ENCODE peak calls at places on chromosomes 7 and 10, in ten cellular contexts. One of them, this sample, is unnamed.

GRCh38 chr10:117216611-117217195 is 19.4 kb downstream of the KCNK18 start:
- DNase-seq in CD4-positive, alpha-beta T cell: peak; percentile 62
- DNase-seq in spleen: peak; percentile 95
- DNase-seq in mammary epithelial cell: peak; percentile 59
- DNase-seq in DND-41: peak; percentile 10
- DNase-seq in lower lobe of right lung: peak; percentile 84
- DNase-seq in uterus: peak; percentile 35
- DNase-seq in cardiac muscle cell: peak; percentile 73
- DNase-seq in CD8-positive, alpha-beta T cell: peak; percentile 69
- DNase-seq in Peyer's patch: peak; percentile 81
- DNase-seq in this sample: no peak

GRCh38 chr10:418894-419293 is 270.6 kb downstream of the DIP2C start:
- DNase-seq in CD4-positive, alpha-beta T cell: no peak
- DNase-seq in uterus: no peak
- DNase-seq in lower lobe of right lung: no peak
- DNase-seq in Peyer's patch: no peak
- DNase-seq in cardiac muscle cell: no peak
- DNase-seq in spleen: no peak
- DNase-seq in mammary epithelial cell: no peak
- DNase-seq in CD8-positive, alpha-beta T cell: no peak
- DNase-seq in DND-41: no peak
- DNase-seq in this sample: no peak

GRCh38 chr10:50417486-50417905 is 166.2 kb upstream of the ASAH2 start:
- DNase-seq in lower lobe of right lung: no peak
- DNase-seq in spleen: no peak
- DNase-seq in cardiac muscle cell: no peak
- DNase-seq in Peyer's patch: no peak
- DNase-seq in CD4-positive, alpha-beta T cell: no peak
- DNase-seq in DND-41: no peak
- DNase-seq in uterus: no peak
- DNase-seq in CD8-positive, alpha-beta T cell: no peak
- DNase-seq in mammary epithelial cell: no peak
- DNase-seq in this sample: no peak

GRCh38 chr10:119715628-119716505 is 10.0 kb upstream of the INPP5F start:
- DNase-seq in lower lobe of right lung: no peak
- DNase-seq in spleen: no peak
- DNase-seq in DND-41: no peak
- DNase-seq in CD8-positive, alpha-beta T cell: no peak
- DNase-seq in mammary epithelial cell: no peak
- DNase-seq in cardiac muscle cell: peak; percentile 34
- DNase-seq in uterus: no peak
- DNase-seq in CD4-positive, alpha-beta T cell: no peak
- DNase-seq in Peyer's patch: no peak
- DNase-seq in this sample: no peak

GRCh38 chr10:28627102-28627501 is 50.2 kb upstream of the BAMBI start:
- DNase-seq in uterus: no peak
- DNase-seq in Peyer's patch: no peak
- DNase-seq in cardiac muscle cell: peak; percentile 41
- DNase-seq in CD8-positive, alpha-beta T cell: no peak
- DNase-seq in mammary epithelial cell: no peak
- DNase-seq in lower lobe of right lung: no peak
- DNase-seq in CD4-positive, alpha-beta T cell: no peak
- DNase-seq in spleen: no peak
- DNase-seq in DND-41: no peak
- DNase-seq in this sample: no peak

GRCh38 chr7:154795014-154795413 is 207.9 kb downstream of the PAXIP1 start:
- DNase-seq in uterus: no peak
- DNase-seq in CD4-positive, alpha-beta T cell: no peak
- DNase-seq in DND-41: no peak
- DNase-seq in lower lobe of right lung: no peak
- DNase-seq in CD8-positive, alpha-beta T cell: no peak
- DNase-seq in mammary epithelial cell: no peak
- DNase-seq in cardiac muscle cell: no peak
- DNase-seq in spleen: no peak
- DNase-seq in Peyer's patch: no peak
- DNase-seq in this sample: no peak

GRCh38 chr10:33746878-33747277 is 412.4 kb upstream of the NRP1 start:
- DNase-seq in DND-41: no peak
- DNase-seq in lower lobe of right lung: no peak
- DNase-seq in CD8-positive, alpha-beta T cell: no peak
- DNase-seq in spleen: no peak
- DNase-seq in cardiac muscle cell: peak; percentile 24
- DNase-seq in Peyer's patch: no peak
- DNase-seq in uterus: no peak
- DNase-seq in mammary epithelial cell: peak; percentile 63
- DNase-seq in CD4-positive, alpha-beta T cell: no peak
- DNase-seq in this sample: no peak

GRCh38 chr7:43164757-43165156 is 52.3 kb downstream of the HECW1 start:
- DNase-seq in cardiac muscle cell: peak; percentile 86
- DNase-seq in DND-41: no peak
- DNase-seq in lower lobe of right lung: no peak
- DNase-seq in Peyer's patch: no peak
- DNase-seq in CD8-positive, alpha-beta T cell: no peak
- DNase-seq in mammary epithelial cell: peak; percentile 99
- DNase-seq in spleen: no peak
- DNase-seq in uterus: no peak
- DNase-seq in CD4-positive, alpha-beta T cell: no peak
- DNase-seq in this sample: no peak

GRCh38 chr7:142323706-142324105 is 65.8 kb upstream of the PRSS58 start:
- DNase-seq in DND-41: peak; percentile 80
- DNase-seq in mammary epithelial cell: peak; percentile 9
- DNase-seq in CD4-positive, alpha-beta T cell: peak; percentile 49
- DNase-seq in cardiac muscle cell: peak; percentile 8
- DNase-seq in spleen: no peak
- DNase-seq in lower lobe of right lung: no peak
- DNase-seq in uterus: no peak
- DNase-seq in Peyer's patch: peak; percentile 58
- DNase-seq in CD8-positive, alpha-beta T cell: peak; percentile 49
- DNase-seq in this sample: no peak

GRCh38 chr10:13983035-13983434 is 347.7 kb downstream of the FRMD4A start:
- DNase-seq in cardiac muscle cell: no peak
- DNase-seq in Peyer's patch: no peak
- DNase-seq in mammary epithelial cell: no peak
- DNase-seq in CD4-positive, alpha-beta T cell: no peak
- DNase-seq in uterus: no peak
- DNase-seq in lower lobe of right lung: no peak
- DNase-seq in DND-41: no peak
- DNase-seq in spleen: no peak
- DNase-seq in CD8-positive, alpha-beta T cell: no peak
- DNase-seq in this sample: no peak

GRCh38 chr7:2872296-2872874 is 28.3 kb upstream of the GNA12 start:
- DNase-seq in cardiac muscle cell: no peak
- DNase-seq in Peyer's patch: no peak
- DNase-seq in CD4-positive, alpha-beta T cell: no peak
- DNase-seq in spleen: no peak
- DNase-seq in CD8-positive, alpha-beta T cell: no peak
- DNase-seq in uterus: no peak
- DNase-seq in lower lobe of right lung: no peak
- DNase-seq in DND-41: no peak
- DNase-seq in mammary epithelial cell: no peak
- DNase-seq in this sample: no peak

GRCh38 chr7:25122373-25122772 is 2.7 kb downstream of the CYCS start:
- DNase-seq in Peyer's patch: no peak
- DNase-seq in spleen: no peak
- DNase-seq in lower lobe of right lung: no peak
- DNase-seq in DND-41: no peak
- DNase-seq in CD8-positive, alpha-beta T cell: no peak
- DNase-seq in CD4-positive, alpha-beta T cell: no peak
- DNase-seq in cardiac muscle cell: no peak
- DNase-seq in mammary epithelial cell: no peak
- DNase-seq in uterus: no peak
- DNase-seq in this sample: no peak

GRCh38 chr10:27369832-27370231 is 129.2 kb upstream of the ACBD5 start:
- DNase-seq in lower lobe of right lung: no peak
- DNase-seq in mammary epithelial cell: no peak
- DNase-seq in cardiac muscle cell: peak; percentile 12
- DNase-seq in Peyer's patch: no peak
- DNase-seq in uterus: no peak
- DNase-seq in spleen: no peak
- DNase-seq in DND-41: no peak
- DNase-seq in CD8-positive, alpha-beta T cell: no peak
- DNase-seq in CD4-positive, alpha-beta T cell: no peak
- DNase-seq in this sample: no peak
- TF ChIP-seq CTCF in lower lobe of right lung: no peak
- TF ChIP-seq CTCF in mammary epithelial cell: peak; percentile 23
- TF ChIP-seq CTCF in cardiac muscle cell: no peak
- TF ChIP-seq CTCF in Peyer's patch: no peak
- TF ChIP-seq CTCF in uterus: no peak
- TF ChIP-seq CTCF in spleen: no peak
- TF ChIP-seq CTCF in DND-41: peak; percentile 32
- TF ChIP-seq CTCF in CD8-positive, alpha-beta T cell: no peak
- TF ChIP-seq CTCF in CD4-positive, alpha-beta T cell: peak; percentile 32
- TF ChIP-seq CTCF in this sample: peak; percentile 62

GRCh38 chr7:73342645-73343044 is 14.7 kb downstream of the FKBP6 start:
- DNase-seq in lower lobe of right lung: no peak
- DNase-seq in DND-41: no peak
- DNase-seq in Peyer's patch: no peak
- DNase-seq in spleen: peak; percentile 42
- DNase-seq in mammary epithelial cell: peak; percentile 38
- DNase-seq in CD8-positive, alpha-beta T cell: no peak
- DNase-seq in uterus: peak; percentile 25
- DNase-seq in cardiac muscle cell: peak; percentile 80
- DNase-seq in CD4-positive, alpha-beta T cell: no peak
- DNase-seq in this sample: no peak

GRCh38 chr7:73343671-73344380 is 15.9 kb downstream of the FKBP6 start:
- DNase-seq in uterus: no peak
- DNase-seq in lower lobe of right lung: no peak
- DNase-seq in mammary epithelial cell: no peak
- DNase-seq in cardiac muscle cell: no peak
- DNase-seq in CD4-positive, alpha-beta T cell: no peak
- DNase-seq in DND-41: no peak
- DNase-seq in spleen: no peak
- DNase-seq in CD8-positive, alpha-beta T cell: no peak
- DNase-seq in Peyer's patch: no peak
- DNase-seq in this sample: no peak

GRCh38 chr7:73340514-73340913 is 12.6 kb downstream of the FKBP6 start:
- DNase-seq in CD4-positive, alpha-beta T cell: no peak
- DNase-seq in CD8-positive, alpha-beta T cell: no peak
- DNase-seq in lower lobe of right lung: no peak
- DNase-seq in mammary epithelial cell: no peak
- DNase-seq in DND-41: no peak
- DNase-seq in spleen: peak; percentile 22
- DNase-seq in cardiac muscle cell: no peak
- DNase-seq in uterus: no peak
- DNase-seq in Peyer's patch: no peak
- DNase-seq in this sample: no peak

GRCh38 chr7:73338321-73338720 is 10.4 kb downstream of the FKBP6 start:
- DNase-seq in uterus: no peak
- DNase-seq in CD8-positive, alpha-beta T cell: no peak
- DNase-seq in CD4-positive, alpha-beta T cell: no peak
- DNase-seq in mammary epithelial cell: no peak
- DNase-seq in lower lobe of right lung: no peak
- DNase-seq in spleen: no peak
- DNase-seq in cardiac muscle cell: peak; percentile 87
- DNase-seq in DND-41: no peak
- DNase-seq in Peyer's patch: no peak
- DNase-seq in this sample: no peak

GRCh38 chr7:73341877-73342276 is 13.9 kb downstream of the FKBP6 start:
- DNase-seq in CD8-positive, alpha-beta T cell: no peak
- DNase-seq in mammary epithelial cell: peak; percentile 62
- DNase-seq in lower lobe of right lung: no peak
- DNase-seq in DND-41: no peak
- DNase-seq in CD4-positive, alpha-beta T cell: no peak
- DNase-seq in Peyer's patch: no peak
- DNase-seq in spleen: peak; percentile 11
- DNase-seq in cardiac muscle cell: peak; percentile 84
- DNase-seq in uterus: no peak
- DNase-seq in this sample: no peak
- H3K27ac ChIP-seq in CD8-positive, alpha-beta T cell: no peak overlapping the region
- H3K27ac ChIP-seq in mammary epithelial cell: no peak overlapping the region
- H3K27ac ChIP-seq in lower lobe of right lung: no peak overlapping the region
- H3K27ac ChIP-seq in DND-41: no peak overlapping the region
- H3K27ac ChIP-seq in CD4-positive, alpha-beta T cell: no peak overlapping the region
- H3K27ac ChIP-seq in Peyer's patch: no peak overlapping the region
- H3K27ac ChIP-seq in spleen: no peak overlapping the region
- H3K27ac ChIP-seq in cardiac muscle cell: no peak overlapping the region
- H3K27ac ChIP-seq in uterus: no peak overlapping the region
- H3K27ac ChIP-seq in this sample: no peak overlapping the region

DNA sequence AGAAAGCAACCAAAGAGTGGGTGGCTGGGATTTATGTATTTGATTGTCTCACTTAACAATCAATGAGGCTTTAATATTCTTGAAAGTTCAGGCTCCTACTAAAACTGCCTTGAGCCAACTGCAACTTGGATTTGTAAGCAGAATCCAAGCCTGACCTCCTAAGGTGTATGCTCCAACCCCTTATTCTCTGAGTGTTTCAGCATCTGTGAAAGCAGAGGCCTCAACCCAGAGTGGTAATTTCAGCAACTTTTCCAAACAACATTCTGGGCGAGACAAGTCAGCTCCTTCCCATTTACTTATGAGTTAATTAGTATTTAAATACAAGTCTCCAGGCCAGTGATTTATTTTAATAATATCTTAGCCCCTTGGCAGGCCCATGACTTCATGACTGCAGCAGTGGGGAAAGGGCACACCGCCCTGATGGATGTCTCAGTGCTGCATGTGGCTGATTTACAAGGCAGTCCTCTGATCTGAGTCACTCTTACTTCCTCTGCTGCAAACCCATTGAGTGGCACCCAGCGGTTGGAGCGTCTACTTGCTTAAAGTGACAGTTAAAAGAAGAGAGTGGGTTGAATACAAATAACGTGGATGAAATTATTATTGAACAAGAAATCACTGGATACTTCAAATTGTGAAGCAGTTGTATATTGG is 209.1 kb downstream of the TRIL start:
- DNase-seq in CD8-positive, alpha-beta T cell: no peak
- DNase-seq in cardiac muscle cell: no peak
- DNase-seq in CD4-positive, alpha-beta T cell: no peak
- DNase-seq in spleen: peak; percentile 77
- DNase-seq in Peyer's patch: no peak
- DNase-seq in DND-41: peak; percentile 4
- DNase-seq in lower lobe of right lung: peak; percentile 61
- DNase-seq in mammary epithelial cell: peak; percentile 82
- DNase-seq in uterus: no peak
- DNase-seq in this sample: no peak
- TF ChIP-seq CTCF in CD8-positive, alpha-beta T cell: no peak
- TF ChIP-seq CTCF in cardiac muscle cell: no peak
- TF ChIP-seq CTCF in CD4-positive, alpha-beta T cell: no peak
- TF ChIP-seq CTCF in spleen: no peak
- TF ChIP-seq CTCF in Peyer's patch: no peak
- TF ChIP-seq CTCF in DND-41: no peak
- TF ChIP-seq CTCF in lower lobe of right lung: no peak
- TF ChIP-seq CTCF in mammary epithelial cell: peak; percentile 5
- TF ChIP-seq CTCF in uterus: no peak
- TF ChIP-seq CTCF in this sample: peak; percentile 39

DNA sequence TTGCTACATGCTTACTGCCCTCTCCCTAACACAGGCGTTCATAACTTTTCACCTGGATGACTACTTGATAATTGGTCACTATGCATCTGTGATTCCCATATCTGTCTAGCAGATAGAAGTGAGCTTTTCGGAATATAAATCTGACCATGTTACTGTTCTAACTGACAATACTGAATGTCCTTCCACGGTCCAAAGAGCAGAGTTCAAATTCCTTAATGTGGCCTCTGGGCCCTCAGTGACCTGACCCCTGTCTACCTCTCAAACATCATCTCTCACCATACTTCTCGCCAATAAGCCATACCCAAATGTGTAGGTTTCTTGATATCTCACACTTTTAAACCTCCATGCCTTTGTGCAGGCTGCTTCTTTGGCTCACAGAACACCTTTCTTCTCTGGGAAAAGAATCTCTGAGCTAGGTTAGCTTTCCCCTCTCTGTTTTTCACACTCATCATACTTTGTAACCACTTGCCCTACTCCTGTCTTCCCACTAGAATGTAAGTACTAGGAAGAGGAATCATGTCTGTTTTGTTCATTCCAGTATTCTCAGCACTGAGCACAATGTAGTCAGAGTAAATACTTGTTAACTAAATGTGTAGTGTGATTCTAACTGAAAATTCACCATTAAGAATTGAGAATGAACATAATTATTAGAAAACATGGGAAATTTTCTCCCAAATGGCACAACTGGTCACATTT is 39.2 kb upstream of the LRRC17 start:
- DNase-seq in mammary epithelial cell: peak; percentile 23
- DNase-seq in DND-41: no peak
- DNase-seq in uterus: no peak
- DNase-seq in cardiac muscle cell: no peak
- DNase-seq in lower lobe of right lung: no peak
- DNase-seq in CD4-positive, alpha-beta T cell: no peak
- DNase-seq in spleen: no peak
- DNase-seq in Peyer's patch: no peak
- DNase-seq in CD8-positive, alpha-beta T cell: no peak
- DNase-seq in this sample: no peak
- H3K27ac ChIP-seq in mammary epithelial cell: peak overlapping the region; percentile 93
- H3K27ac ChIP-seq in DND-41: no peak overlapping the region
- H3K27ac ChIP-seq in uterus: no peak overlapping the region
- H3K27ac ChIP-seq in cardiac muscle cell: no peak overlapping the region
- H3K27ac ChIP-seq in lower lobe of right lung: no peak overlapping the region
- H3K27ac ChIP-seq in CD4-positive, alpha-beta T cell: no peak overlapping the region
- H3K27ac ChIP-seq in spleen: no peak overlapping the region
- H3K27ac ChIP-seq in Peyer's patch: no peak overlapping the region
- H3K27ac ChIP-seq in CD8-positive, alpha-beta T cell: no peak overlapping the region
- H3K27ac ChIP-seq in this sample: peak overlapping the region; percentile 96

This sample was measured in RWPE2.